ENCODE peak calls at places on chromosomes 7 and 10, in nine cellular contexts. Y, W, K, J, M, I, B, C and Z are unnamed samples.

GRCh38 chr7:77450613-77451012 is 34.5 kb upstream of the GSAP start:
- DNase-seq in I (no peak), J (no peak), W (no peak), Y (no peak), K (peak; percentile 38), M (no peak), C (no peak), B (no peak), Z (no peak)

GRCh38 chr7:22267989-22268615 is 88.9 kb downstream of the RAPGEF5 start:
- DNase-seq in I (no peak), J (no peak), C (no peak), K (no peak), B (no peak), M (no peak), Y (no peak), W (no peak), Z (no peak)

GRCh38 chr10:8453587-8453986 is 399.1 kb downstream of the GATA3 start:
- DNase-seq in B (no peak), K (no peak), C (no peak), I (no peak), J (peak; percentile 37), W (peak; percentile 38), Y (no peak), M (no peak), Z (no peak)

GRCh38 chr10:18402766-18403346 is 248.5 kb downstream of the NSUN6 start:
- DNase-seq in C (no peak), Y (no peak), I (no peak), W (peak; percentile 40), K (no peak), B (no peak), M (no peak), J (no peak), Z (no peak)

GRCh38 chr10:62076872-62077271 is 175.4 kb downstream of the ARID5B start:
- DNase-seq in C (no peak), W (peak; percentile 90), K (no peak), J (no peak), M (peak; percentile 90), I (no peak), Y (no peak), B (no peak), Z (no peak)

GRCh38 chr10:71647526-71648354 is 71.8 kb downstream of the C10orf105 start:
- DNase-seq in C (peak; percentile 72), K (no peak), I (no peak), M (no peak), B (no peak), J (no peak), Y (no peak), W (no peak), Z (peak; percentile 26)

GRCh38 chr7:87356448-87356847 is 11.0 kb downstream of the CROT start:
- DNase-seq in K (no peak), C (no peak), I (no peak), W (no peak), M (no peak), B (no peak), J (no peak), Y (no peak), Z (no peak)

GRCh38 chr10:98394855-98395440 is 20.0 kb downstream of the PYROXD2 start:
- DNase-seq in J (no peak), W (no peak), K (no peak), M (no peak), Y (no peak), B (no peak), C (no peak), I (no peak), Z (no peak)

GRCh38 chr10:33843379-33843778 is 508.9 kb upstream of the NRP1 start:
- DNase-seq in W (no peak), B (no peak), I (no peak), J (no peak), Y (no peak), M (no peak), K (no peak), C (no peak), Z (no peak)

GRCh38 chr10:117162093-117163021 is 24.3 kb upstream of the VAX1 start:
- DNase-seq in I (no peak), W (no peak), B (no peak), C (no peak), K (no peak), J (no peak), M (no peak), Y (no peak), Z (no peak)

GRCh38 chr7:119896386-119896785 is 376.6 kb upstream of the KCND2 start:
- DNase-seq in K (no peak), C (no peak), M (no peak), W (no peak), Y (no peak), I (no peak), B (no peak), J (no peak), Z (no peak)

GRCh38 chr7:30932562-30932961 is 20.9 kb downstream of the AQP1 start:
- DNase-seq in I (no peak), J (no peak), B (no peak), C (peak; percentile 7), M (no peak), K (no peak), W (no peak), Y (no peak), Z (no peak)

GRCh38 chr10:91797077-91797690 is 1.0 kb upstream of the TNKS2 start:
- DNase-seq in W (no peak), M (peak; percentile 5), J (no peak), K (no peak), Y (no peak), I (no peak), B (no peak), C (no peak), Z (no peak)
- TF ChIP-seq CTCF in W (no peak), M (no peak), J (no peak), K (no peak), Y (no peak), I (no peak), B (no peak), C (no peak), Z (no peak)

DNA sequence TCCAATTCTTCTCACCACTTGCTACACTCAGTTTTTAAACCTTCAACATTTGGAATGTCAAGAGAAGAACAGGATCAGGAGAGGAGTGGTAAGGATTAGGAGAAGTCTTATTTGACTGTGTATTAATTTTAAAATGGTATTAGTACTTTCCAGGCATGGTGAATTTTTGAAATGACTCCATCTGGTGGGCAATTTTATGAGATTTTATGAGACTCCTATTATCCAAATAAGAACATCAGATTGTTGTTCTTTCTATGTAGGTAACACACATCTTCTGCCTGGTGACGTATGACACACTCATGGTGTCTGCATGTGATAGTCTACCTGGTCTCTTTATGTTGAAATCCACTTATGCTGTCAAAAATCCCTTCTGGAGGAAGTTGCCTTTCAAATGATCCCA is 51.0 kb downstream of the SLC13A1 start:
- DNase-seq in M (peak; percentile 14), Y (no peak), K (no peak), B (no peak), W (peak; percentile 45), I (no peak), J (no peak), C (no peak), Z (no peak)
- TF ChIP-seq CTCF in M (peak; percentile 9), Y (no peak), K (no peak), B (no peak), W (no peak), I (no peak), J (no peak), C (no peak), Z (no peak)

GRCh38 chr10:125001313-125002043 is 59.6 kb downstream of the ZRANB1 start:
- DNase-seq in C (no peak), B (no peak), M (no peak), I (no peak), J (no peak), W (no peak), Y (no peak), K (peak; percentile 33), Z (peak; percentile 30)
- TF ChIP-seq CTCF in C (no peak), B (no peak), M (no peak), I (no peak), J (no peak), W (no peak), Y (no peak), K (no peak), Z (no peak)

GRCh38 chr7:36045830-36046341 is 107.2 kb upstream of the EEPD1 start:
- DNase-seq in K (no peak), C (no peak), W (no peak), I (no peak), M (no peak), J (no peak), B (no peak), Y (no peak), Z (no peak)
- TF ChIP-seq CTCF in K (no peak), C (no peak), W (no peak), I (no peak), M (no peak), J (no peak), B (no peak), Y (no peak), Z (no peak)

GRCh38 chr10:28892818-28893547 is 215.7 kb downstream of the BAMBI start:
- DNase-seq in I (no peak), Y (peak; percentile 3), W (peak; percentile 80), C (no peak), B (no peak), J (no peak), K (no peak), M (peak; percentile 59), Z (no peak)

GRCh38 chr10:28890121-28890950 is 213.0 kb downstream of the BAMBI start:
- DNase-seq in Y (no peak), K (no peak), J (no peak), C (no peak), W (no peak), B (no peak), I (no peak), M (no peak), Z (no peak)

DNA sequence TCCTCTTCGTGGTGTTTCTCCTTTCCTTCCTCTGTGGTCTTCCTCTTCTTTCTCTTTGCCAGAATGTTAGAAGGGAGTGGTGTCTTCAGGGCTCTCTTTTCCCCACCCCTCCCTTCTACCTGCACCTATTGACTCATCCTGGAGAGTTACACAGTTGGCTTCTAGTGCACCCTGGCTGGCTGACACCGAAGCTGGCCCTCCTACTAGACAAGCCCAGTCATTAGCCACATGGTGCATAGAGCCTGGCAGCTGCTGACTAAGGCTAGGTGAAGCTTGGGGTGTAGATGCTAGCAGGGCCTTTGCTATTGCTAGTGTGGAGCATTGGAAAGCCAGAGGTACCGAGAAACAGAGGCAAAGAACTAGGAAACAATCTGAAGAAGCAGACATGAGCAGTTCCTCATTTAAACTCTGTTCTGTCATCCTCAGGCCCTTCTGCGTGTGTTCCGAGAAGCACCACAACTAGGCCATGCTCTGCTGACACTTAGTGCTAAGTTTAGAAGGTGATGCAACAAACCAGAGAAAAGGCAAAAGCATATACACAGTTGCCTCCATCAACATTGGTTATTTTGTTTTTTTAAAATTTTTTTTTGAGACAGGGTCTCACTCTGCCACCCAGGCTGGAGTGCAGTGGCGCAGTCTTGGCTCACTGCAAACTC is 213.9 kb downstream of the BAMBI start:
- DNase-seq in Y (no peak), K (no peak), M (no peak), B (no peak), W (no peak), C (no peak), I (no peak), J (no peak), Z (no peak)
- TF ChIP-seq CTCF in Y (no peak), K (no peak), M (no peak), B (no peak), W (no peak), C (no peak), I (no peak), J (no peak), Z (no peak)